ENCODE peak calls at places on chromosomes 16 and 17, in seven cellular contexts. One of them, this sample, is unnamed.

GRCh38 chr17:42097691-42098661 is at the start of gene ZNF385C:
- DNase-seq in K562: peak
- DNase-seq in AG04449: no peak
- DNase-seq in OCI-LY7: no peak
- DNase-seq in adrenal gland: no peak
- DNase-seq in neural progenitor cell: peak
- DNase-seq in coronary artery: no peak
- DNase-seq in this sample: no peak

GRCh38 chr17:10162034-10162433 is 36.4 kb downstream of the GAS7 start:
- DNase-seq in K562: no peak
- DNase-seq in AG04449: no peak
- DNase-seq in OCI-LY7: no peak
- DNase-seq in adrenal gland: no peak
- DNase-seq in neural progenitor cell: no peak
- DNase-seq in coronary artery: no peak
- DNase-seq in this sample: peak

GRCh38 chr17:14061666-14062560 is 7.4 kb upstream of the COX10 start:
- DNase-seq in K562: no peak
- DNase-seq in AG04449: peak
- DNase-seq in OCI-LY7: no peak
- DNase-seq in adrenal gland: peak
- DNase-seq in neural progenitor cell: no peak
- DNase-seq in coronary artery: no peak
- DNase-seq in this sample: no peak

GRCh38 chr16:89201467-89202377 is 1.4 kb upstream of the SLC22A31 start:
- DNase-seq in K562: peak
- DNase-seq in AG04449: no peak
- DNase-seq in OCI-LY7: peak
- DNase-seq in adrenal gland: peak
- DNase-seq in neural progenitor cell: peak
- DNase-seq in coronary artery: no peak
- DNase-seq in this sample: peak

GRCh38 chr16:30622455-30623032 is 12.4 kb upstream of the ZNF689 start:
- DNase-seq in K562: no peak
- DNase-seq in AG04449: no peak
- DNase-seq in OCI-LY7: no peak
- DNase-seq in adrenal gland: no peak
- DNase-seq in neural progenitor cell: no peak
- DNase-seq in coronary artery: no peak
- DNase-seq in this sample: no peak

GRCh38 chr16:87350681-87351319 is 32.8 kb downstream of the FBXO31 start:
- DNase-seq in K562: no peak
- DNase-seq in AG04449: no peak
- DNase-seq in OCI-LY7: no peak
- DNase-seq in adrenal gland: peak
- DNase-seq in neural progenitor cell: no peak
- DNase-seq in coronary artery: no peak
- DNase-seq in this sample: no peak

GRCh38 chr16:22386976-22387375 is 12.6 kb upstream of the CDR2 start:
- DNase-seq in K562: no peak
- DNase-seq in AG04449: peak
- DNase-seq in OCI-LY7: no peak
- DNase-seq in adrenal gland: no peak
- DNase-seq in neural progenitor cell: no peak
- DNase-seq in coronary artery: no peak
- DNase-seq in this sample: no peak

GRCh38 chr17:61009619-61010018 is 332.0 kb downstream of the BCAS3 start:
- DNase-seq in K562: no peak
- DNase-seq in AG04449: no peak
- DNase-seq in OCI-LY7: no peak
- DNase-seq in adrenal gland: no peak
- DNase-seq in neural progenitor cell: no peak
- DNase-seq in coronary artery: no peak
- DNase-seq in this sample: peak

GRCh38 chr16:71630808-71631207 is 4.8 kb downstream of the MARVELD3 start:
- DNase-seq in K562: no peak
- DNase-seq in AG04449: no peak
- DNase-seq in OCI-LY7: no peak
- DNase-seq in adrenal gland: no peak
- DNase-seq in neural progenitor cell: no peak
- DNase-seq in coronary artery: no peak
- DNase-seq in this sample: no peak

GRCh38 chr16:87033541-87034300 is 283.5 kb downstream of the C16orf95 start:
- DNase-seq in K562: no peak
- DNase-seq in AG04449: no peak
- DNase-seq in OCI-LY7: no peak
- DNase-seq in adrenal gland: no peak
- DNase-seq in neural progenitor cell: no peak
- DNase-seq in coronary artery: no peak
- DNase-seq in this sample: no peak

GRCh38 chr16:79751785-79752184 is 151.2 kb upstream of the MAF start:
- DNase-seq in K562: no peak
- DNase-seq in AG04449: no peak
- DNase-seq in OCI-LY7: no peak
- DNase-seq in adrenal gland: peak
- DNase-seq in neural progenitor cell: no peak
- DNase-seq in coronary artery: no peak
- DNase-seq in this sample: no peak

GRCh38 chr17:21042434-21043295 is at the start of gene USP22:
- DNase-seq in K562: no peak
- DNase-seq in AG04449: no peak
- DNase-seq in OCI-LY7: peak
- DNase-seq in adrenal gland: peak
- DNase-seq in neural progenitor cell: peak
- DNase-seq in coronary artery: peak
- DNase-seq in this sample: no peak

DNA sequence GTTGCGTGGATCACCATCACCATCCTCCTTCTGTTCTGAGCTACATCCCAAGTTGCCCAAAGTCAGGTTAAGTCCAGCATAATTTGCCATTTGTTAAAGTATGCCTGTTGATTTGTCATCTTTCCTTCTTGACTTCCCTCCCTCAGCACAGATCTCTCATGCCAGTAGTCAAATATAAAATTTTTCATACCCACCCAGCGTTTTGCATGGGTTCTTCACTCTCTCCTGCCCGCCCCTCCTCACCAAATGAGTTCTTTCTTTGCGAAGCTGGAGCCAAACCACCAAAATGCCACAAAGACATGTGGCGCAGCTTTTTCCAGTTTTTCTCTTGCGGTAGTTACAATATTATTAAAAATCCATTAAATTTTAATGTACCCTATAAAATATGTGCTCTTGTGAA is 167.2 kb downstream of the MSI2 start:
- DNase-seq in K562: no peak
- DNase-seq in AG04449: no peak
- DNase-seq in OCI-LY7: no peak
- DNase-seq in adrenal gland: no peak
- DNase-seq in neural progenitor cell: no peak
- DNase-seq in coronary artery: no peak
- DNase-seq in this sample: no peak
- TF ChIP-seq CTCF in K562: no peak
- TF ChIP-seq CTCF in AG04449: no peak
- TF ChIP-seq CTCF in OCI-LY7: no peak
- TF ChIP-seq CTCF in adrenal gland: no peak
- TF ChIP-seq CTCF in neural progenitor cell: no peak
- TF ChIP-seq CTCF in coronary artery: no peak
- TF ChIP-seq CTCF in this sample: no peak

GRCh38 chr17:74432484-74433391 is 850 bp downstream of the GPRC5C start:
- DNase-seq in K562: no peak
- DNase-seq in AG04449: no peak
- DNase-seq in OCI-LY7: no peak
- DNase-seq in adrenal gland: no peak
- DNase-seq in neural progenitor cell: peak
- DNase-seq in coronary artery: no peak
- DNase-seq in this sample: no peak
- H3K4me3 ChIP-seq in K562: peak
- H3K4me3 ChIP-seq in AG04449: no peak
- H3K4me3 ChIP-seq in OCI-LY7: no peak
- H3K4me3 ChIP-seq in adrenal gland: no peak
- H3K4me3 ChIP-seq in neural progenitor cell: peak
- H3K4me3 ChIP-seq in coronary artery: peak
- H3K4me3 ChIP-seq in this sample: no peak

GRCh38 chr16:51062039-51062438 is 89.0 kb downstream of the SALL1 start:
- DNase-seq in K562: no peak
- DNase-seq in AG04449: no peak
- DNase-seq in OCI-LY7: no peak
- DNase-seq in adrenal gland: no peak
- DNase-seq in neural progenitor cell: no peak
- DNase-seq in coronary artery: no peak
- DNase-seq in this sample: no peak
- TF ChIP-seq CTCF in K562: no peak
- TF ChIP-seq CTCF in AG04449: no peak
- TF ChIP-seq CTCF in OCI-LY7: no peak
- TF ChIP-seq CTCF in adrenal gland: no peak
- TF ChIP-seq CTCF in neural progenitor cell: no peak
- TF ChIP-seq CTCF in coronary artery: no peak
- TF ChIP-seq CTCF in this sample: no peak

DNA sequence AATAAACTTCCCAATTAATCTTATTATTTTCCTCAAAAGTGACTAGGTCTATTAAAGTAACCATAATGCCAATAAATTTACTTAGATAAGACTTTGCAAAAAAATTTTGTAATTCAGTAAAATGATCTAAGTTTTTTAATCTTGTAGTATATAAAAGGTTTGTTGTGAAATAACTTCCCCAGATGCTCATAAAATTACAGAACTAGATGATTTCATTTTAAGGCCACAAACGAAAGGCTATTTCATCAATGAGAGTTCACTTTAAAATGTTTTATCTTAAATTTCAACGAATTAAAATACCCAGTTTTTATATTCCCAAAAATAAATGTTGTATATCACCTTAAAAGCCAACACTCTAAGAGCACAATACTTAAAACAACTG is 170.1 kb downstream of the CYB561 start:
- DNase-seq in K562: no peak
- DNase-seq in AG04449: no peak
- DNase-seq in OCI-LY7: no peak
- DNase-seq in adrenal gland: no peak
- DNase-seq in neural progenitor cell: no peak
- DNase-seq in coronary artery: no peak
- DNase-seq in this sample: no peak
- H3K4me3 ChIP-seq in K562: no peak
- H3K4me3 ChIP-seq in AG04449: no peak
- H3K4me3 ChIP-seq in OCI-LY7: no peak
- H3K4me3 ChIP-seq in adrenal gland: no peak
- H3K4me3 ChIP-seq in neural progenitor cell: no peak
- H3K4me3 ChIP-seq in coronary artery: no peak
- H3K4me3 ChIP-seq in this sample: no peak